ENCODE peak calls at places on chromosomes 13 and 19, in six cellular contexts. One of them, this sample, is unnamed.
A peak's percentile ranks its signal among the peaks of the same experiment; 100 is the strongest.

GRCh38 chr13:33251131-33251629 is 34.4 kb downstream of the STARD13 start:
- DNase-seq in HL-60: no peak
- DNase-seq in K562: no peak
- DNase-seq in A549: no peak
- DNase-seq in GM23338: no peak
- DNase-seq in HCT116: peak; percentile 31
- DNase-seq in this sample: peak; percentile 41

GRCh38 chr19:20423381-20424207 is 142.0 kb downstream of the ZNF737 start:
- DNase-seq in HL-60: peak; percentile 15
- DNase-seq in K562: no peak
- DNase-seq in A549: no peak
- DNase-seq in GM23338: peak; percentile 73
- DNase-seq in HCT116: no peak
- DNase-seq in this sample: no peak

GRCh38 chr13:107376393-107377085 is 808.6 kb upstream of the ARGLU1 start:
- DNase-seq in HL-60: no peak
- DNase-seq in K562: no peak
- DNase-seq in A549: no peak
- DNase-seq in GM23338: no peak
- DNase-seq in HCT116: no peak
- DNase-seq in this sample: no peak

GRCh38 chr19:10797541-10798256 is 38.3 kb downstream of the TMED1 start:
- DNase-seq in HL-60: no peak
- DNase-seq in K562: no peak
- DNase-seq in A549: no peak
- DNase-seq in GM23338: no peak
- DNase-seq in HCT116: no peak
- DNase-seq in this sample: peak; percentile 74

GRCh38 chr19:8109455-8109854 is 39.9 kb downstream of the FBN3 start:
- DNase-seq in HL-60: no peak
- DNase-seq in K562: no peak
- DNase-seq in A549: no peak
- DNase-seq in GM23338: no peak
- DNase-seq in HCT116: no peak
- DNase-seq in this sample: no peak

GRCh38 chr19:15113245-15114152 is 6.3 kb downstream of the SYDE1 start:
- DNase-seq in HL-60: no peak
- DNase-seq in K562: no peak
- DNase-seq in A549: peak; percentile 46
- DNase-seq in GM23338: peak; percentile 72
- DNase-seq in HCT116: no peak
- DNase-seq in this sample: no peak

GRCh38 chr19:16850133-16850532 is 20.9 kb downstream of the SIN3B start:
- DNase-seq in HL-60: no peak
- DNase-seq in K562: no peak
- DNase-seq in A549: no peak
- DNase-seq in GM23338: no peak
- DNase-seq in HCT116: no peak
- DNase-seq in this sample: no peak

GRCh38 chr13:104953588-104953987 is 1581.9 kb downstream of the EFNB2 start:
- DNase-seq in HL-60: no peak
- DNase-seq in K562: no peak
- DNase-seq in A549: no peak
- DNase-seq in GM23338: no peak
- DNase-seq in HCT116: no peak
- DNase-seq in this sample: no peak

GRCh38 chr13:91719033-91719432 is 320.6 kb downstream of the GPC5 start:
- DNase-seq in HL-60: no peak
- DNase-seq in K562: no peak
- DNase-seq in A549: peak; percentile 0
- DNase-seq in GM23338: no peak
- DNase-seq in HCT116: no peak
- DNase-seq in this sample: no peak

GRCh38 chr13:99281811-99282263 is 23.7 kb upstream of the GPR18 start:
- DNase-seq in HL-60: peak; percentile 96
- DNase-seq in K562: no peak
- DNase-seq in A549: no peak
- DNase-seq in GM23338: no peak
- DNase-seq in HCT116: no peak
- DNase-seq in this sample: no peak

GRCh38 chr13:30816733-30817132 is 81.4 kb downstream of the ALOX5AP start:
- DNase-seq in HL-60: peak; percentile 20
- DNase-seq in K562: no peak
- DNase-seq in A549: no peak
- DNase-seq in GM23338: no peak
- DNase-seq in HCT116: no peak
- DNase-seq in this sample: no peak

GRCh38 chr13:23871616-23872220 is 17.5 kb downstream of the MIPEP start:
- DNase-seq in HL-60: no peak
- DNase-seq in K562: no peak
- DNase-seq in A549: peak; percentile 23
- DNase-seq in GM23338: peak; percentile 16
- DNase-seq in HCT116: no peak
- DNase-seq in this sample: no peak

GRCh38 chr13:38826182-38826813 is 139.4 kb downstream of the FREM2 start:
- DNase-seq in HL-60: no peak
- DNase-seq in K562: no peak
- DNase-seq in A549: no peak
- DNase-seq in GM23338: no peak
- DNase-seq in HCT116: no peak
- DNase-seq in this sample: no peak

GRCh38 chr19:5035817-5036732 is 67.2 kb downstream of the KDM4B start:
- DNase-seq in HL-60: no peak
- DNase-seq in K562: no peak
- DNase-seq in A549: no peak
- DNase-seq in GM23338: no peak
- DNase-seq in HCT116: no peak
- DNase-seq in this sample: no peak

GRCh38 chr19:15265849-15266248 is 33.6 kb upstream of the EPHX3 start:
- DNase-seq in HL-60: no peak
- DNase-seq in K562: no peak
- DNase-seq in A549: no peak
- DNase-seq in GM23338: no peak
- DNase-seq in HCT116: no peak
- DNase-seq in this sample: no peak

GRCh38 chr19:57280913-57281425 is 684 bp downstream of the ZNF460 start:
- DNase-seq in HL-60: no peak
- DNase-seq in K562: no peak
- DNase-seq in A549: peak; percentile 51
- DNase-seq in GM23338: no peak
- DNase-seq in HCT116: no peak
- DNase-seq in this sample: no peak

GRCh38 chr19:23706657-23707056 is 19.6 kb upstream of the ZNF675 start:
- DNase-seq in HL-60: no peak
- DNase-seq in K562: no peak
- DNase-seq in A549: no peak
- DNase-seq in GM23338: no peak
- DNase-seq in HCT116: no peak
- DNase-seq in this sample: no peak

GRCh38 chr19:41706741-41707501 is 1.5 kb upstream of the CEACAM5 start:
- DNase-seq in HL-60: peak; percentile 41
- DNase-seq in K562: peak; percentile 89
- DNase-seq in A549: peak; percentile 91
- DNase-seq in GM23338: peak; percentile 93
- DNase-seq in HCT116: peak; percentile 69
- DNase-seq in this sample: peak; percentile 3

GRCh38 chr19:991932-992669 is 8.0 kb downstream of the WDR18 start:
- DNase-seq in HL-60: no peak
- DNase-seq in K562: no peak
- DNase-seq in A549: no peak
- DNase-seq in GM23338: no peak
- DNase-seq in HCT116: no peak
- DNase-seq in this sample: no peak

GRCh38 chr19:4653793-4654436 is 14.6 kb downstream of the TNFAIP8L1 start:
- DNase-seq in HL-60: no peak
- DNase-seq in K562: no peak
- DNase-seq in A549: no peak
- DNase-seq in GM23338: no peak
- DNase-seq in HCT116: no peak
- DNase-seq in this sample: no peak

GRCh38 chr13:33207616-33207964 is 78.0 kb downstream of the STARD13 start:
- DNase-seq in HL-60: no peak
- DNase-seq in K562: no peak
- DNase-seq in A549: no peak
- DNase-seq in GM23338: no peak
- DNase-seq in HCT116: no peak
- DNase-seq in this sample: no peak

GRCh38 chr19:4361152-4362037 is 18.0 kb downstream of the MPND start:
- DNase-seq in HL-60: no peak
- DNase-seq in K562: no peak
- DNase-seq in A549: peak; percentile 33
- DNase-seq in GM23338: peak; percentile 69
- DNase-seq in HCT116: no peak
- DNase-seq in this sample: no peak

GRCh38 chr19:16795042-16795441 is 34.2 kb upstream of the SIN3B start:
- DNase-seq in HL-60: no peak
- DNase-seq in K562: no peak
- DNase-seq in A549: no peak
- DNase-seq in GM23338: no peak
- DNase-seq in HCT116: no peak
- DNase-seq in this sample: no peak

GRCh38 chr13:109859216-109859835 is 72.9 kb upstream of the IRS2 start:
- DNase-seq in HL-60: no peak
- DNase-seq in K562: no peak
- DNase-seq in A549: no peak
- DNase-seq in GM23338: no peak
- DNase-seq in HCT116: no peak
- DNase-seq in this sample: no peak

GRCh38 chr13:26050568-26051230 is 1.1 kb downstream of the SHISA2 start:
- DNase-seq in HL-60: no peak
- DNase-seq in K562: no peak
- DNase-seq in A549: peak; percentile 2
- DNase-seq in GM23338: peak; percentile 79
- DNase-seq in HCT116: no peak
- DNase-seq in this sample: no peak

GRCh38 chr13:28626266-28626665 is 32.7 kb upstream of the POMP start:
- DNase-seq in HL-60: no peak
- DNase-seq in K562: no peak
- DNase-seq in A549: no peak
- DNase-seq in GM23338: no peak
- DNase-seq in HCT116: no peak
- DNase-seq in this sample: no peak
- TF ChIP-seq REST in HL-60: no peak
- TF ChIP-seq REST in K562: no peak
- TF ChIP-seq REST in A549: no peak
- TF ChIP-seq REST in GM23338: no peak
- TF ChIP-seq REST in HCT116: no peak
- TF ChIP-seq REST in this sample: no peak

GRCh38 chr19:40228863-40229262 is 2.4 kb upstream of the CCNP start:
- DNase-seq in HL-60: no peak
- DNase-seq in K562: no peak
- DNase-seq in A549: no peak
- DNase-seq in GM23338: no peak
- DNase-seq in HCT116: no peak
- DNase-seq in this sample: no peak

GRCh38 chr19:40228371-40228770 is 1.9 kb upstream of the CCNP start:
- DNase-seq in HL-60: no peak
- DNase-seq in K562: no peak
- DNase-seq in A549: no peak
- DNase-seq in GM23338: no peak
- DNase-seq in HCT116: no peak
- DNase-seq in this sample: no peak

GRCh38 chr19:40231057-40231456 is 4.6 kb upstream of the CCNP start:
- DNase-seq in HL-60: no peak
- DNase-seq in K562: no peak
- DNase-seq in A549: no peak
- DNase-seq in GM23338: no peak
- DNase-seq in HCT116: no peak
- DNase-seq in this sample: no peak

GRCh38 chr19:40229926-40230417 is 3.5 kb upstream of the CCNP start:
- DNase-seq in HL-60: no peak
- DNase-seq in K562: no peak
- DNase-seq in A549: no peak
- DNase-seq in GM23338: no peak
- DNase-seq in HCT116: no peak
- DNase-seq in this sample: no peak

DNA sequence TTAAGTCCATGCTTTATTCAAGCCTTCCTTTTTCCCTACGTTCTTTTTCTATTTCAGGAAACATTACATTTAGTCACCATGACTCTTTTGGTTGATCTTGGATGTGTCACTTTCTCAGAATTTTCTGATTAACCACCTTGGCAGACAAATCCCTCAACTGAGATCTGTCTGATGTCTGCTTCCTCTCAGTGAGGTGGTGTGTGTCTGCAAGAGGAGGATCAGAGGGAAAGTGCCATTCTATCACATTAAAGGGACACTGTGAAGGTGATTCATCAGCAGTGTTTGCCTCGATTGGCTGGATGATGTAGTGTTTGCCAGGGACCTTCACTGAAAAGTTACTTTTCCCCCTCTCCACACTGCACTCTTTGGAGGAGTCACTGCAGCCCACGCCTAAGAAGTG is 3.0 kb upstream of the CCNP start:
- DNase-seq in HL-60: no peak
- DNase-seq in K562: no peak
- DNase-seq in A549: peak; percentile 47
- DNase-seq in GM23338: no peak
- DNase-seq in HCT116: no peak
- DNase-seq in this sample: no peak
- TF ChIP-seq REST in HL-60: no peak
- TF ChIP-seq REST in K562: no peak
- TF ChIP-seq REST in A549: no peak
- TF ChIP-seq REST in GM23338: no peak
- TF ChIP-seq REST in HCT116: no peak
- TF ChIP-seq REST in this sample: no peak

DNA sequence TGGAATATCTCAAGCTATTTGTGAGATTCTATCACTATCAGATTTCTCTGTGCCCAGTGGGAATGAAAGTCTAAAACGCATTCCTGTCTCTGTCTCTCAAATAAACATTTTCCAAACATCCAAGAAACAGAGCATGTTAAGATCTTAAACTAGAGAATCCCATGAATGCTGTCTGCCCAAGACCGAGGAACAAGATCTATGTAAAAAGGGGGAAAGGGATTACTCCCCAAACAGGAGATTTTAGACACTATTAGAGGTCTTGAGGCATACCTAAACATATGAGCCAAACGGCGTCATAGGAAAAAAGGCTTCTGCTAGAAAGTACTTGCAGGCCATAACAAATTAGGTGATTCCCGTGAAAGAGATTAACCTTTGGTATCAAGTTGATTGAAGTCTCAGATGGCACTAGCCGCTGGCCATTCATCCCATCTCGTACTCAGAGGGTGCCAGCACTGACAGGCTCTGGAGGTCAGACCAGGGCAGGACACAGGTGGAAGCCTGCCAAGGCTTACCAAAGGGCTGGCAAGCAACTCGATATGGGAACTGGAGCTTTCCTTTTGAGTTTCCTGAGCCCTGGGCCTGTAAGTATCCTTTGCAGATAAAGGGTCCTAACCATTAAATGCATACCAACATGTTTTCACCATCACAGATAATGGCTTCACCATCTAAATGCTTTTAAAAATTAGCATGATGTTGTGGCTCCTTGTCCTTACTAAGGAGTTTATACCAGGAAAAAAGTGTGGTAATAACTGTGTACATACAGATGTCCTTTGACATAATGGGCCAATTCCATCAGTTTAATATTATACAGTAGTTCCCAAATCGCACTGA is 225.2 kb downstream of the FOXO1 start:
- DNase-seq in HL-60: no peak
- DNase-seq in K562: no peak
- DNase-seq in A549: peak; percentile 6
- DNase-seq in GM23338: no peak
- DNase-seq in HCT116: no peak
- DNase-seq in this sample: no peak
- TF ChIP-seq REST in HL-60: no peak
- TF ChIP-seq REST in K562: no peak
- TF ChIP-seq REST in A549: no peak
- TF ChIP-seq REST in GM23338: no peak
- TF ChIP-seq REST in HCT116: no peak
- TF ChIP-seq REST in this sample: no peak

GRCh38 chr19:48938256-48938655 is 4.8 kb downstream of the DHDH start:
- DNase-seq in HL-60: no peak
- DNase-seq in K562: no peak
- DNase-seq in A549: no peak
- DNase-seq in GM23338: no peak
- DNase-seq in HCT116: no peak
- DNase-seq in this sample: no peak
- TF ChIP-seq REST in HL-60: no peak
- TF ChIP-seq REST in K562: no peak
- TF ChIP-seq REST in A549: no peak
- TF ChIP-seq REST in GM23338: no peak
- TF ChIP-seq REST in HCT116: no peak
- TF ChIP-seq REST in this sample: no peak